ENCODE peak calls at places on chromosome 3, in six cellular contexts. One of them, this sample, is unnamed.

GRCh38 chr3:54146383-54147239 is 24.3 kb downstream of the CACNA2D3 start:
- DNase-seq in GM13976: peak
- DNase-seq in glutamatergic neuron: peak
- DNase-seq in endothelial cell: peak
- DNase-seq in testis: peak
- DNase-seq in WTC11: peak
- DNase-seq in this sample: peak

GRCh38 chr3:145952541-145952940 is 208.4 kb downstream of the PLOD2 start:
- DNase-seq in WTC11: no peak
- DNase-seq in GM13976: no peak
- DNase-seq in endothelial cell: no peak
- DNase-seq in glutamatergic neuron: no peak
- DNase-seq in testis: no peak
- DNase-seq in this sample: peak

GRCh38 chr3:115099115-115099884 is 47.8 kb downstream of the ZBTB20 start:
- DNase-seq in WTC11: no peak
- DNase-seq in glutamatergic neuron: no peak
- DNase-seq in testis: peak
- DNase-seq in endothelial cell: no peak
- DNase-seq in GM13976: no peak
- DNase-seq in this sample: no peak

GRCh38 chr3:167228135-167228534 is 152.0 kb downstream of the ZBBX start:
- DNase-seq in testis: no peak
- DNase-seq in endothelial cell: no peak
- DNase-seq in GM13976: no peak
- DNase-seq in WTC11: no peak
- DNase-seq in glutamatergic neuron: no peak
- DNase-seq in this sample: peak

GRCh38 chr3:195897853-195898415 is 10.4 kb downstream of the TNK2 start:
- DNase-seq in glutamatergic neuron: peak
- DNase-seq in testis: no peak
- DNase-seq in endothelial cell: no peak
- DNase-seq in GM13976: no peak
- DNase-seq in WTC11: no peak
- DNase-seq in this sample: no peak

GRCh38 chr3:10665611-10666010 is 150.4 kb upstream of the SLC6A11 start:
- DNase-seq in testis: no peak
- DNase-seq in endothelial cell: no peak
- DNase-seq in GM13976: no peak
- DNase-seq in WTC11: no peak
- DNase-seq in glutamatergic neuron: no peak
- DNase-seq in this sample: no peak

GRCh38 chr3:113495035-113495434 is 19.9 kb downstream of the SPICE1 start:
- DNase-seq in GM13976: peak
- DNase-seq in WTC11: no peak
- DNase-seq in testis: peak
- DNase-seq in endothelial cell: peak
- DNase-seq in glutamatergic neuron: no peak
- DNase-seq in this sample: peak

GRCh38 chr3:13546667-13547171 is 2.2 kb upstream of the FBLN2 start:
- DNase-seq in glutamatergic neuron: peak
- DNase-seq in endothelial cell: no peak
- DNase-seq in WTC11: no peak
- DNase-seq in GM13976: no peak
- DNase-seq in testis: peak
- DNase-seq in this sample: no peak

GRCh38 chr3:69142090-69142489 is 19.7 kb upstream of the LMOD3 start:
- DNase-seq in testis: no peak
- DNase-seq in glutamatergic neuron: no peak
- DNase-seq in GM13976: no peak
- DNase-seq in WTC11: no peak
- DNase-seq in endothelial cell: no peak
- DNase-seq in this sample: no peak

GRCh38 chr3:152834354-152835310 is at the start of gene P2RY1:
- DNase-seq in testis: peak
- DNase-seq in GM13976: peak
- DNase-seq in glutamatergic neuron: peak
- DNase-seq in WTC11: peak
- DNase-seq in endothelial cell: peak
- DNase-seq in this sample: peak

GRCh38 chr3:40055956-40056355 is 246.5 kb downstream of the MYRIP start:
- DNase-seq in testis: no peak
- DNase-seq in GM13976: no peak
- DNase-seq in WTC11: no peak
- DNase-seq in glutamatergic neuron: no peak
- DNase-seq in endothelial cell: no peak
- DNase-seq in this sample: no peak

GRCh38 chr3:29373016-29373690 is 92.3 kb downstream of the RBMS3 start:
- DNase-seq in endothelial cell: no peak
- DNase-seq in GM13976: no peak
- DNase-seq in testis: no peak
- DNase-seq in glutamatergic neuron: no peak
- DNase-seq in WTC11: no peak
- DNase-seq in this sample: no peak

DNA sequence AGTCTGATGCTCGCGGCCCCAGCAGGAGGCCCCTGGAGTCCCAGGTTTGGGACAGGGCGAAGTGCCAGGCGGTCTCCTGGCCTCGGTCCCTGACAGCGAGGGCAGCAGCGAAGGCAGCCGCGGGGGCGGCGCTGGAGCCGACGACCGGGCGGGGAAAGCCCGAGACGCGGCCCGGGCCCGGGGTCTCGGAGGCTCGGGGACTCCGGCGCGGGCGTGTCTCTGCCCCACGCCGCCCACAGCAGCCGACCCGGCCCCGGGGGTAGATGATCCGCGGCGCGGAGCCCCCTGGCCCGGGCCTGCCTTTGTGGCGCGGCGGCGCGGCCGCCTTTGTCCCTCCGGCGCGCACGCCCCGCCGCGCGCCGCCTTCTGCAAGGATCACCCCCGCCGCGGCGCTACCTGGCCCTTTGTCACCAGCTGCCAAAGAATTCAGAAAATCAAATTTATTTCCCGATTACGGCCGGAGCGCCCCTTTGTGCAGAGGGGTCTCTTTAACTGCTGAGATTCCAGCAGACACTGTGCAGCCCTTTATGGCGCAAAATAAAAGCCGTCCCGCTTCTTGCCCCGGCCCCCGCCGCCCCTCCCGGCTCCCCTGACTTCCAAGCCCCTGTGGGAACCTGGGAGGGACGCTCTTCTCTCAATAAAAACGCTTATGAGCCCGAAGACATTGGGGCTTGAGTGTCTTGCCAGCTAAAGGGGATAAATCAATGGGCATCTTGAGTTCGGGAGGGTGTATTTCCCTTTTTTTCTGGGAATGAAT is 68.3 kb downstream of the HES1 start:
- DNase-seq in GM13976: peak
- DNase-seq in testis: peak
- DNase-seq in WTC11: peak
- DNase-seq in endothelial cell: peak
- DNase-seq in glutamatergic neuron: peak
- DNase-seq in this sample: no peak
- TF ChIP-seq CTCF in GM13976: no peak
- TF ChIP-seq CTCF in testis: no peak
- TF ChIP-seq CTCF in WTC11: no peak
- TF ChIP-seq CTCF in endothelial cell: no peak
- TF ChIP-seq CTCF in glutamatergic neuron: no peak
- TF ChIP-seq CTCF in this sample: no peak

DNA sequence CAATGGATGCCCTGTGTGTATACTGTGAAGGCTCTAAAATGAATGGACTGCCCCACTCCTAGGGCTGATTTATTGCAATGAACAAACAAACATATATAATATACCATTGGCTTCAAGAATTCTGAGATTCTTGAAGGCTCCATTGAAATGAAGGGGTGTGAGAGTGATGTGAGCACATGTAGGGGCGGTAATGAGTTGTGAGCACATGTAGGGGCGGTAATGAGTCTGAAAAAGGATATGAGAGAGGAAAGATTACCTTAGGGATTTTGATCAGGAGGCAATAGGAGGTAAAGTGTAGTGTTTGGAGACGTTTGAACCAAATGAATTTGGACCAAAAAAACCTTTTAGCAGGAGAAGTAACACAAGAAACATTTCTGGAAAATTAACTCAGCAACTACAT is 3.7 kb downstream of the FAM162A start:
- DNase-seq in glutamatergic neuron: no peak
- DNase-seq in testis: no peak
- DNase-seq in endothelial cell: no peak
- DNase-seq in WTC11: no peak
- DNase-seq in GM13976: no peak
- DNase-seq in this sample: no peak
- TF ChIP-seq CTCF in glutamatergic neuron: no peak
- TF ChIP-seq CTCF in testis: no peak
- TF ChIP-seq CTCF in endothelial cell: no peak
- TF ChIP-seq CTCF in WTC11: no peak
- TF ChIP-seq CTCF in GM13976: no peak
- TF ChIP-seq CTCF in this sample: no peak

DNA sequence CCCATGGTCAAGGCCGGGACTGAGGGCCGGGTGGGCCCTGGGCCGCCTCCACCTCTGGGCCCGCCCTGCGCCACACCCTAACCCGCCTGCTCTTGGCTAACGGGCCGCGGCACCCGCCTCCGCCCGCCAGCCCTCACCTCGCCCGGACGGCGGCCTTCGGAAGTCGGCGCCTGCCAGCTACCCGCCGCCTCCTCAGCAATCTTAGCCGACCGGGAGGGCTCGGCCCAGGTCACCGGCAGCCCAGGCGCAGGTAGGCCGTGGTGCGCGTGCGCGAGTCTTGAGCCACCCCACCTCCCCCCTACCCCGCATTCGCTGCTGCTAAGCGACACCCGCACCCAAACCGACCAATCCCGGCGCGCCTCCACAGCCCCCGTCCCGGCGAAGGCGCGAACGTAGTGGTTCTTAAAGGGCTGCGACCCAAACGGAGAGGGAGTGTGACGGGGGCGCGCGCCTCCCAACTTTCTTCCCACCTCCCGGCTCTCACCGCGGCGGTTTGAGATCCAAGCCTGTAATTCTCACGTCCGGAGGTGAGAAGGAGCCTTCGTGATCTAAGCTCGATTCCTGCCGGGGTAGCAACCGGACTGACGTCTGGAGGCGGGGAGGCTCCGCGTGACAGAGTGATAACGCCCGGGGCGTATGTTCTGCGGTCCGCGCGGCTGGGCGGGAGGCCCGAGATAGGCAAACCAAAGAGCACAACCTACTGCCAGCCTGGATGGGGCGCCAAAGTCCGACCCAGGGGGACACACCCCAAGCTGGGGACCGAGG is at the start of gene SEC22C:
- DNase-seq in testis: peak
- DNase-seq in WTC11: peak
- DNase-seq in GM13976: peak
- DNase-seq in glutamatergic neuron: peak
- DNase-seq in endothelial cell: peak
- DNase-seq in this sample: peak
- TF ChIP-seq CTCF in testis: peak
- TF ChIP-seq CTCF in WTC11: no peak
- TF ChIP-seq CTCF in GM13976: peak
- TF ChIP-seq CTCF in glutamatergic neuron: no peak
- TF ChIP-seq CTCF in endothelial cell: no peak
- TF ChIP-seq CTCF in this sample: peak

GRCh38 chr3:52040600-52040999 is 15.8 kb downstream of the DUSP7 start:
- DNase-seq in glutamatergic neuron: no peak
- DNase-seq in endothelial cell: no peak
- DNase-seq in GM13976: no peak
- DNase-seq in testis: no peak
- DNase-seq in WTC11: no peak
- DNase-seq in this sample: no peak

GRCh38 chr3:52039846-52040245 is 16.5 kb downstream of the DUSP7 start:
- DNase-seq in GM13976: no peak
- DNase-seq in testis: peak
- DNase-seq in endothelial cell: no peak
- DNase-seq in glutamatergic neuron: no peak
- DNase-seq in WTC11: no peak
- DNase-seq in this sample: no peak

GRCh38 chr3:52039426-52039825 is 16.9 kb downstream of the DUSP7 start:
- DNase-seq in testis: no peak
- DNase-seq in WTC11: no peak
- DNase-seq in GM13976: no peak
- DNase-seq in endothelial cell: no peak
- DNase-seq in glutamatergic neuron: no peak
- DNase-seq in this sample: no peak

GRCh38 chr3:52043750-52044149 is 12.6 kb downstream of the DUSP7 start:
- DNase-seq in WTC11: no peak
- DNase-seq in glutamatergic neuron: no peak
- DNase-seq in GM13976: no peak
- DNase-seq in endothelial cell: no peak
- DNase-seq in testis: no peak
- DNase-seq in this sample: no peak

DNA sequence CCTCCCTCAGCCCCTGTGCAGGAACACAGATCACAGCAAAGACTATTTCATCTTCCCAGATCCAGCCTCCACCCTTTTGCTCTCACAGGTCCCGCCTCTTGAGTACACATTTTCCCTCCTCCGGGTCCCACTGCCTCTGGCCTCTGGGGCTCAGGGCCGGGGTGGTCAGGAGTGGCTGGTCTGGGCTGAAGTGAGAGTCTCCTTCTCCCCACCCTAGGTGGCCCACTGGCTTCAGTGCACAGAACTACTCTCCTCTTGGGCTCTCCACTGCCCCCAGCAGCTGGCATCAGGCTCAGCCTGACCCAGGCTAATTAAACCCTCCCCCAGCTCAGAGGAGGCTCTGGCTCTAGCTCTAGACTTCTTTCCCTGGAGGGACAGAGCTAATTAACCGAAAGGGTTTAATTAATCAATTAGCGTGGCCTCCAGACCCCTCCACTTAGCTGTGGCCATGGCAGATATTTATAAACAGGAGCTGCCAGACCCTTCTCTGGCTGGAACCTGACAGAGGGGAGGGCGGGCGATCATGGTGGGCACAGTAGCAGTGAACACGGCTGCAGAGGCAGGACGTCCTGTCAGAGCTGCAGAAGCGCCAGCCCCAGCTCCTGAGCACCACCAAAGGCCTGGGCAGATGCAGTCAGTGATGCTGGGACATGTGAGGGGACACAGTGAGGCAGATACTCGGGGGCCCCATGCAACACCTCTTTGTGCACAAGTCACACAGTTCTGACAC is 15.1 kb downstream of the DUSP7 start:
- DNase-seq in testis: peak
- DNase-seq in WTC11: peak
- DNase-seq in endothelial cell: no peak
- DNase-seq in GM13976: no peak
- DNase-seq in glutamatergic neuron: no peak
- DNase-seq in this sample: no peak
- TF ChIP-seq CTCF in testis: no peak
- TF ChIP-seq CTCF in WTC11: no peak
- TF ChIP-seq CTCF in endothelial cell: no peak
- TF ChIP-seq CTCF in GM13976: no peak
- TF ChIP-seq CTCF in glutamatergic neuron: no peak
- TF ChIP-seq CTCF in this sample: no peak

GRCh38 chr3:174002543-174002942 is 605.0 kb downstream of the NLGN1 start:
- DNase-seq in WTC11: no peak
- DNase-seq in endothelial cell: peak
- DNase-seq in testis: no peak
- DNase-seq in glutamatergic neuron: no peak
- DNase-seq in GM13976: no peak
- DNase-seq in this sample: peak
- TF ChIP-seq CTCF in WTC11: no peak
- TF ChIP-seq CTCF in endothelial cell: peak
- TF ChIP-seq CTCF in testis: no peak
- TF ChIP-seq CTCF in glutamatergic neuron: peak
- TF ChIP-seq CTCF in GM13976: no peak
- TF ChIP-seq CTCF in this sample: peak